ENCODE peak calls at places on chromosomes 16 and 17, in five cellular contexts. H, V, A, N and T are unnamed samples.
A peak's percentile ranks its signal among the peaks of the same experiment; 100 is the strongest.

GRCh38 chr17:64262125-64262421 is 987 bp downstream of the TEX2 start:
- DNase-seq in H (no peak), V (no peak), A (no peak), N (no peak), T (no peak)

GRCh38 chr17:35847006-35847405 is 21.7 kb downstream of the HEATR9 start:
- DNase-seq in H (no peak), V (no peak), A (no peak), N (no peak), T (no peak)

GRCh38 chr17:29107933-29108805 is 65.2 kb downstream of the PIPOX start:
- DNase-seq in H (no peak), V (no peak), A (peak; percentile 47), N (no peak), T (no peak)

GRCh38 chr16:53504161-53504663 is 1.2 kb upstream of the AKTIP start:
- DNase-seq in H (no peak), V (peak; percentile 36), A (peak; percentile 64), N (peak; percentile 19), T (peak; percentile 36)

GRCh38 chr16:85395207-85395912 is 217.8 kb upstream of the GSE1 start:
- DNase-seq in H (no peak), V (no peak), A (peak; percentile 99), N (no peak), T (no peak)

GRCh38 chr16:30417447-30418349 is 10.3 kb downstream of the ZNF771 start:
- DNase-seq in H (peak; percentile 91), V (no peak), A (peak; percentile 89), N (peak; percentile 90), T (peak; percentile 96)

GRCh38 chr17:17633310-17633709 is 41.8 kb upstream of the PEMT start:
- DNase-seq in H (no peak), V (no peak), A (no peak), N (no peak), T (no peak)

GRCh38 chr16:67163164-67163902 is 1.2 kb upstream of the HSF4 start:
- DNase-seq in H (no peak), V (no peak), A (peak; percentile 42), N (no peak), T (peak; percentile 83)

GRCh38 chr17:67585077-67585602 is 132.6 kb upstream of the NOL11 start:
- DNase-seq in H (no peak), V (no peak), A (no peak), N (no peak), T (peak; percentile 82)

GRCh38 chr17:32310927-32311568 is 30.9 kb downstream of the C17orf75 start:
- DNase-seq in H (no peak), V (no peak), A (peak; percentile 18), N (no peak), T (no peak)

GRCh38 chr16:8080817-8081216 is 509.5 kb downstream of the TMEM114 start:
- DNase-seq in H (no peak), V (no peak), A (no peak), N (no peak), T (no peak)

GRCh38 chr16:66524601-66525164 is 25.2 kb downstream of the TK2 start:
- DNase-seq in H (no peak), V (no peak), A (peak; percentile 20), N (no peak), T (no peak)

GRCh38 chr17:75825748-75826370 is 18.3 kb downstream of the UNC13D start:
- DNase-seq in H (no peak), V (no peak), A (no peak), N (no peak), T (no peak)

GRCh38 chr17:50308666-50309065 is 34.4 kb downstream of the TMEM92 start:
- DNase-seq in H (no peak), V (no peak), A (peak; percentile 62), N (no peak), T (no peak)

GRCh38 chr16:50313596-50314483 is 47.5 kb downstream of the ADCY7 start:
- DNase-seq in H (peak; percentile 28), V (no peak), A (no peak), N (peak; percentile 29), T (no peak)

GRCh38 chr16:11128211-11129123 is 127.5 kb downstream of the SOCS1 start:
- DNase-seq in H (peak; percentile 11), V (no peak), A (peak; percentile 62), N (no peak), T (no peak)

GRCh38 chr16:4323845-4324478 is 8.1 kb downstream of the GLIS2 start:
- DNase-seq in H (peak; percentile 78), V (no peak), A (peak; percentile 29), N (no peak), T (no peak)

GRCh38 chr16:14088155-14088753 is 17.1 kb downstream of the MRTFB start:
- DNase-seq in H (no peak), V (no peak), A (no peak), N (no peak), T (no peak)

GRCh38 chr17:47982645-47983440 is 11.9 kb downstream of the CDK5RAP3 start:
- DNase-seq in H (no peak), V (no peak), A (no peak), N (no peak), T (no peak)

GRCh38 chr17:4220655-4221054 is 43.1 kb downstream of the ANKFY1 start:
- DNase-seq in H (no peak), V (no peak), A (no peak), N (no peak), T (no peak)

GRCh38 chr17:32445075-32445427 is 741 bp downstream of the PSMD11 start:
- DNase-seq in H (peak; percentile 46), V (no peak), A (peak; percentile 89), N (peak; percentile 29), T (peak; percentile 23)